ENCODE peak calls at places on chromosomes 5 and 9, in four cellular contexts. N is psoas muscle, X is epithelial cell of esophagus, Z is ascending aorta. I is an unnamed sample.

GRCh38 chr9:127884427-127884911 is 7.0 kb upstream of the AK1 start:
- DNase-seq in N (peak), X (no peak), Z (no peak), I (no peak)

GRCh38 chr5:32147236-32147635 is 26.9 kb downstream of the GOLPH3 start:
- DNase-seq in N (no peak), X (no peak), Z (no peak), I (no peak)

GRCh38 chr9:81653240-81653639 is 36.1 kb downstream of the TLE1 start:
- DNase-seq in N (no peak), X (peak), Z (no peak), I (no peak)

GRCh38 chr9:106775960-106776359 is 87.0 kb upstream of the ZNF462 start:
- DNase-seq in N (no peak), X (peak), Z (no peak), I (peak)

GRCh38 chr9:134644715-134645606 is 3.4 kb downstream of the COL5A1 start:
- DNase-seq in N (peak), X (peak), Z (peak), I (peak)

GRCh38 chr9:91723420-91724067 is 226.5 kb downstream of the ROR2 start:
- DNase-seq in N (no peak), X (no peak), Z (no peak), I (no peak)

GRCh38 chr5:139695183-139695573 is 47.0 kb downstream of the CXXC5 start:
- DNase-seq in N (no peak), X (no peak), Z (no peak), I (no peak)

GRCh38 chr9:93094294-93095204 is 1.5 kb upstream of the CARD19 start:
- DNase-seq in N (peak), X (no peak), Z (peak), I (no peak)

GRCh38 chr9:89967527-89967926 is 362.7 kb downstream of the GADD45G start:
- DNase-seq in N (no peak), X (no peak), Z (no peak), I (no peak)

GRCh38 chr5:128135286-128135685 is 51.7 kb downstream of the SLC12A2 start:
- DNase-seq in N (no peak), X (no peak), Z (no peak), I (no peak)

GRCh38 chr5:58687595-58687994 is 104.7 kb downstream of the RAB3C start:
- DNase-seq in N (no peak), X (no peak), Z (no peak), I (no peak)

GRCh38 chr9:114487607-114488300 is 17.5 kb downstream of the WHRN start:
- DNase-seq in N (no peak), X (peak), Z (no peak), I (no peak)

GRCh38 chr9:33025572-33026347 is 687 bp downstream of the DNAJA1 start:
- DNase-seq in N (no peak), X (peak), Z (no peak), I (no peak)

GRCh38 chr5:121949885-121950284 is 11.9 kb upstream of the SRFBP1 start:
- DNase-seq in N (no peak), X (peak), Z (no peak), I (no peak)

GRCh38 chr5:61277190-61277589 is 54.9 kb upstream of the ZSWIM6 start:
- DNase-seq in N (no peak), X (no peak), Z (no peak), I (no peak)

GRCh38 chr9:124008307-124008854 is 3.2 kb upstream of the LHX2 start:
- DNase-seq in N (no peak), X (peak), Z (no peak), I (no peak)

GRCh38 chr9:89825648-89826047 is 220.8 kb downstream of the GADD45G start:
- DNase-seq in N (no peak), X (no peak), Z (no peak), I (no peak)

GRCh38 chr9:35733109-35733541 is 659 bp downstream of the CREB3 start:
- DNase-seq in N (no peak), X (peak), Z (no peak), I (peak)

GRCh38 chr9:90020277-90020871 is 415.6 kb downstream of the GADD45G start:
- DNase-seq in N (no peak), X (peak), Z (no peak), I (peak)

GRCh38 chr5:177141496-177141895 is 7.9 kb downstream of the NSD1 start:
- DNase-seq in N (peak), X (no peak), Z (no peak), I (no peak)

GRCh38 chr9:33924978-33925797 is 108.2 kb downstream of the UBE2R2 start:
- DNase-seq in N (no peak), X (peak), Z (no peak), I (no peak)

GRCh38 chr9:75992480-75993206 is 102.2 kb downstream of the PCSK5 start:
- DNase-seq in N (no peak), X (peak), Z (no peak), I (no peak)

GRCh38 chr5:82074968-82075367 is 103.1 kb downstream of the ATG10 start:
- DNase-seq in N (no peak), X (no peak), Z (no peak), I (no peak)

GRCh38 chr5:37685816-37686215 is 154.0 kb downstream of the GDNF start:
- DNase-seq in N (no peak), X (no peak), Z (no peak), I (no peak)

GRCh38 chr5:168796840-168797548 is 217.8 kb upstream of the PANK3 start:
- DNase-seq in N (no peak), X (no peak), Z (no peak), I (no peak)

GRCh38 chr5:152688561-152689274 is 283.6 kb upstream of the NMUR2 start:
- DNase-seq in N (peak), X (peak), Z (peak), I (peak)

GRCh38 chr5:137923856-137924255 is 34.6 kb downstream of the PKD2L2 start:
- DNase-seq in N (no peak), X (no peak), Z (no peak), I (no peak)

GRCh38 chr9:96020822-96021615 is 145.5 kb downstream of the ERCC6L2 start:
- DNase-seq in N (no peak), X (peak), Z (no peak), I (no peak)

GRCh38 chr5:59066367-59067163 is 483.7 kb downstream of the RAB3C start:
- DNase-seq in N (no peak), X (peak), Z (no peak), I (no peak)

GRCh38 chr5:147629196-147629595 is 119.3 kb upstream of the DPYSL3 start:
- DNase-seq in N (no peak), X (no peak), Z (no peak), I (no peak)

GRCh38 chr9:76456202-76456926 is 2.6 kb upstream of the GCNT1 start:
- DNase-seq in N (no peak), X (peak), Z (no peak), I (no peak)

GRCh38 chr9:124075761-124076160 is 64.2 kb downstream of the LHX2 start:
- DNase-seq in N (no peak), X (no peak), Z (no peak), I (no peak)

GRCh38 chr5:150111121-150111520 is 24.8 kb upstream of the CSF1R start:
- DNase-seq in N (no peak), X (no peak), Z (no peak), I (no peak)

GRCh38 chr9:111298831-111299603 is 31.0 kb downstream of the OR2K2 start:
- DNase-seq in N (peak), X (peak), Z (no peak), I (no peak)

GRCh38 chr9:93231121-93231694 is 47.3 kb downstream of the WNK2 start:
- DNase-seq in N (peak), X (no peak), Z (no peak), I (no peak)

GRCh38 chr5:91281409-91281808 is 101.7 kb downstream of the ARRDC3 start:
- DNase-seq in N (no peak), X (peak), Z (no peak), I (no peak)